ENCODE peak calls at places on chromosomes 2 and 18, in five cellular contexts. B, D, O, A and U are unnamed samples.

GRCh38 chr2:233400961-233401360 is 46.7 kb downstream of the DGKD start:
- DNase-seq in B (no peak), A (no peak), O (no peak), D (no peak), U (no peak)

GRCh38 chr2:23464156-23464555 is 79.2 kb downstream of the KLHL29 start:
- DNase-seq in A (no peak), O (no peak), D (no peak), B (no peak), U (no peak)

GRCh38 chr18:46750626-46751025 is 6.2 kb downstream of the ST8SIA5 start:
- DNase-seq in O (no peak), D (no peak), A (no peak), B (no peak), U (no peak)

GRCh38 chr2:168848220-168848619 is 42.0 kb downstream of the SPC25 start:
- DNase-seq in D (no peak), B (peak), O (no peak), A (no peak), U (no peak)

GRCh38 chr2:101883860-101884259 is 107.9 kb upstream of the IL1R2 start:
- DNase-seq in D (peak), B (peak), O (peak), A (peak), U (no peak)

GRCh38 chr2:119223521-119224390 is at the start of gene STEAP3:
- DNase-seq in O (peak), B (peak), D (peak), A (no peak), U (no peak)

GRCh38 chr2:221629478-221629877 is 57.4 kb upstream of the EPHA4 start:
- DNase-seq in O (no peak), B (peak), D (no peak), A (no peak), U (no peak)

GRCh38 chr2:31992025-31992566 is 18.7 kb downstream of the MEMO1 start:
- DNase-seq in D (no peak), A (no peak), O (no peak), B (no peak), U (no peak)

GRCh38 chr2:36376992-36377738 is 21.6 kb downstream of the CRIM1 start:
- DNase-seq in B (no peak), D (no peak), A (no peak), O (no peak), U (no peak)

GRCh38 chr2:156901373-156902031 is 356.0 kb upstream of the GALNT5 start:
- DNase-seq in B (peak), A (no peak), D (no peak), O (no peak), U (no peak)

GRCh38 chr2:118577202-118577601 is 270.2 kb downstream of the EN1 start:
- DNase-seq in O (no peak), A (no peak), D (no peak), B (peak), U (no peak)

GRCh38 chr2:147133273-147133901 is 711.4 kb upstream of the ACVR2A start:
- DNase-seq in O (no peak), B (no peak), D (no peak), A (no peak), U (no peak)

GRCh38 chr18:7926526-7926925 is 359.4 kb downstream of the PTPRM start:
- DNase-seq in A (no peak), D (no peak), B (no peak), O (peak), U (no peak)

GRCh38 chr2:189013677-189014380 is 39.7 kb downstream of the COL3A1 start:
- DNase-seq in B (peak), O (no peak), A (no peak), D (no peak), U (no peak)

GRCh38 chr18:13235326-13235937 is 16.9 kb downstream of the LDLRAD4 start:
- DNase-seq in O (no peak), A (no peak), B (no peak), D (no peak), U (no peak)

GRCh38 chr2:20758997-20759396 is 63.9 kb downstream of the LDAH start:
- DNase-seq in B (no peak), O (no peak), D (no peak), A (no peak), U (no peak)

GRCh38 chr2:218427741-218428140 is 8.8 kb downstream of the VIL1 start:
- DNase-seq in O (no peak), A (no peak), B (no peak), D (no peak), U (no peak)

GRCh38 chr2:241309684-241310117 is 5.8 kb downstream of the HDLBP start:
- DNase-seq in B (peak), A (no peak), D (peak), O (no peak), U (no peak)

GRCh38 chr2:1153959-1154358 is 203.3 kb downstream of the SNTG2 start:
- DNase-seq in D (no peak), A (no peak), B (no peak), O (no peak), U (no peak)

GRCh38 chr2:217988840-217989204 is 14.0 kb downstream of the TNS1 start:
- DNase-seq in O (no peak), A (no peak), B (no peak), D (no peak), U (no peak)

GRCh38 chr2:190607657-190608357 is 41.1 kb upstream of the NAB1 start:
- DNase-seq in D (no peak), B (peak), A (no peak), O (no peak), U (no peak)

GRCh38 chr18:34978953-34979608 is 62.1 kb upstream of the MAPRE2 start:
- DNase-seq in A (peak), O (peak), B (peak), D (peak), U (no peak)

GRCh38 chr2:27471961-27472360 is 17.6 kb downstream of the IFT172 start:
- DNase-seq in B (no peak), O (no peak), A (no peak), D (no peak), U (no peak)